ENCODE peak calls at places on chromosome 11, in eight cellular contexts. J is cardiac muscle cell, I is right lobe of liver, D is GM06990, Q is esophagus muscularis mucosa, G is keratinocyte, H is Caco-2, S is adrenal gland. T is an unnamed sample.

GRCh38 chr11:125123947-125124633 is 12.7 kb upstream of the TMEM218 start:
- DNase-seq in J (peak), I (peak), D (peak), Q (no peak), G (peak), H (peak), S (peak), T (peak)

GRCh38 chr11:9613830-9614762 is 40.6 kb downstream of the WEE1 start:
- DNase-seq in J (peak), I (peak), D (peak), Q (peak), G (peak), H (peak), S (peak), T (peak)

GRCh38 chr11:65776196-65776595 is 4.6 kb downstream of the AP5B1 start:
- DNase-seq in J (no peak), I (peak), D (no peak), Q (peak), G (no peak), H (peak), S (peak), T (no peak)

GRCh38 chr11:61581030-61581928 is at the start of gene SYT7:
- DNase-seq in J (peak), I (peak), D (peak), Q (peak), G (peak), H (peak), S (peak), T (peak)

GRCh38 chr11:16110862-16111261 is 245.5 kb downstream of the SOX6 start:
- DNase-seq in J (no peak), I (no peak), D (no peak), Q (no peak), G (no peak), H (no peak), S (no peak), T (no peak)

GRCh38 chr11:95289378-95289777 is 58.4 kb upstream of the SESN3 start:
- DNase-seq in J (no peak), I (no peak), D (no peak), Q (no peak), G (peak), H (no peak), S (no peak), T (no peak)

GRCh38 chr11:63532799-63533475 is 3.7 kb upstream of the PLAAT4 start:
- DNase-seq in J (no peak), I (no peak), D (no peak), Q (no peak), G (no peak), H (no peak), S (no peak), T (no peak)

GRCh38 chr11:120326845-120327281 is 1.8 kb downstream of the TLCD5 start:
- DNase-seq in J (no peak), I (no peak), D (peak), Q (no peak), G (no peak), H (peak), S (no peak), T (no peak)

GRCh38 chr11:14503023-14503422 is 3.4 kb upstream of the COPB1 start:
- DNase-seq in J (no peak), I (no peak), D (no peak), Q (no peak), G (no peak), H (no peak), S (no peak), T (no peak)

GRCh38 chr11:33065445-33066178 is 26.2 kb downstream of the TCP11L1 start:
- DNase-seq in J (peak), I (peak), D (peak), Q (no peak), G (no peak), H (peak), S (peak), T (peak)

GRCh38 chr11:74321487-74322188 is 10.2 kb upstream of the P4HA3 start:
- DNase-seq in J (peak), I (no peak), D (no peak), Q (no peak), G (no peak), H (peak), S (peak), T (no peak)

GRCh38 chr11:62830904-62831519 is 839 bp downstream of the STX5 start:
- DNase-seq in J (peak), I (no peak), D (no peak), Q (no peak), G (no peak), H (peak), S (no peak), T (peak)

DNA sequence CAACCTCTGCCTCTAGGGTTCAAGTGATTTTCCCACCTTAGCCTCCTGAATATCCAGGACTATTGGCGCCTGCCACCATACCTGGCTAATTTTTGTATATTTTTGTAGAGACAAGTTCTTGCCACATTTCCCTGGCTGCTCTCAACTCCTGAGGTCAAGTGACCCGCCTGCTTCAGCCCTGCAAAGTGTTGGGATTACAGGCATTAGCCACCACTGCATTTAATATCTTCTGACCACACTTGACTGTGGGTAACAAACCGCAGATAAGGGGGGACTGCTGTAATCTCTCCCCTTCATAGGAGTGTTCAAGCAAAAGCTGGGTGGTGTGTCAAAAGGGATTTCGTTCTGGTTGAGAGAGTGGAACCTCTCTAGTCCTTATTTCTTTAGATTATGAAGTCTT is 53.4 kb downstream of the GRAMD1B start:
- DNase-seq in J (no peak), I (no peak), D (no peak), Q (no peak), G (no peak), H (no peak), S (no peak), T (no peak)
- H3K4me3 ChIP-seq in J (no peak), I (no peak), D (no peak), Q (no peak), G (no peak), H (no peak), S (no peak), T (no peak)

GRCh38 chr11:115920087-115920461 is 415.9 kb upstream of the CADM1 start:
- DNase-seq in J (no peak), I (no peak), D (no peak), Q (no peak), G (no peak), H (peak), S (no peak), T (no peak)
- TF ChIP-seq CTCF in J (no peak), I (no peak), D (no peak), Q (no peak), G (no peak), H (no peak), S (no peak), T (no peak)

DNA sequence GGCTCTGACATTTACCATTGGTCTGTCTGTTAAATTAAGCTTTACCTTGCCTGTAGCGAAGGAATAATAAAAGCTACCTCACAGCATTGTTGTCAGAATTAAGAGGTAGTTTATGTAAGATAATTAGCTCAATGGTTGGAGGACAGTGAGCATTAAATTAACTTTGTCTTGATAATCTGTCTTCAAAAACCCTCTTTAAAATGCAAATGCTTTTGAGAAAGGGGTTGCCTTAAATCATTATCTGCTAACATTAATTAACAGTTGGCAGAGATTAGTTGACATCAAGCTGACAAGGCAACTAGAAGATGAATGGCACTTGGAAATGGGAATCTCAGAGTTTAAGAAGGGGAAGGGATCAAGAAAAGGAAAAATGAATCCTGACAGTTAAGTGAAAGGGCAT is 761.1 kb upstream of the ARHGAP42 start:
- DNase-seq in J (no peak), I (no peak), D (no peak), Q (no peak), G (no peak), H (no peak), S (no peak), T (no peak)
- H3K4me3 ChIP-seq in J (no peak), I (no peak), D (no peak), Q (no peak), G (no peak), H (no peak), S (no peak), T (no peak)

DNA sequence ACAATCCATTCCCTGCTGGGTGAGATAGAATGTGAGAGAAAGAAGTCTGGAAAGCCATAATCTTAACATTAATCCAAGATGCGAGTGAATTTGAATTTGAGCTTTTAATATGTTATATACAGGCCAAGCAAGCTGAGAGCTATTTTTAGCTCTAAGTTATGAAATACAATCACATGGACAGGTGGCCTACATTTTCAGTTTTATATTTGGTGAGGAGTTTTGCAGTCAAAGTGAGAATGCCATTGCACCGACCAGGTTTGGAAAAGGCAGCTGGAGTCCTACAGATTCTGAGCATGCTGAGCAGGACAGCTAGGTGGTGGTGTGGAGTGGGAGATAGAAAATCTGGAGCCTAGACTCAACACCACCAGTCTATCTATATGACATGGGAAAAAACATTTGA is 12.0 kb downstream of the OR5B21 start:
- DNase-seq in J (no peak), I (no peak), D (no peak), Q (no peak), G (no peak), H (no peak), S (no peak), T (no peak)
- TF ChIP-seq CTCF in J (no peak), I (no peak), D (no peak), Q (no peak), G (no peak), H (no peak), S (no peak), T (no peak)

DNA sequence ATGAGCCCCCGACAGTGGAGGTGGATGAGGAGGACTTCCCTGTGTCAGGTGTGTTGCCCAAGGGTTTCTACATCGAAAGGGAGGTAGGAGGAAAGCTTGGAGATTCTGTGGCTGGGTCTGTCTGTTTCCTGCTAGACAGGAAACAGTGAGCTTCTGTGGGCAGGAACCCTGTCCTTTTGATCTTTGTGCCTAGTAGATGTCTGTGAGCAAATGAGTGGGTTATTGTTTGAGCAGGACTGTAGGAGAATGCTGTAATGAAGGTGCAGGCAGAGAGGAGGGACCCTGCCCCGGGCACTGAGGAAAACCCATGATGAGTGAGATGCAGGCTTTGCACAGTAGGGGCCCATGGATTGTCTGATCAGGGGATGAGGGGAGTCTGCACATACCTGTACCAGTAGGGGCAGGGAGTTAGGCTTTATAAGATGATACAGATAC is 14.0 kb downstream of the USP35 start:
- DNase-seq in J (no peak), I (no peak), D (no peak), Q (no peak), G (no peak), H (no peak), S (no peak), T (no peak)
- H3K4me3 ChIP-seq in J (no peak), I (no peak), D (no peak), Q (no peak), G (no peak), H (no peak), S (no peak), T (no peak)

GRCh38 chr11:69683764-69684333 is 8.7 kb upstream of the LTO1 start:
- DNase-seq in J (no peak), I (no peak), D (no peak), Q (no peak), G (no peak), H (peak), S (peak), T (no peak)
- TF ChIP-seq CTCF in J (peak), I (peak), D (peak), Q (no peak), G (peak), H (peak), S (peak), T (peak)

GRCh38 chr11:1853376-1854131 is 670 bp downstream of the LSP1 start:
- DNase-seq in J (no peak), I (no peak), D (no peak), Q (no peak), G (no peak), H (no peak), S (no peak), T (peak)
- H3K4me3 ChIP-seq in J (no peak), I (peak), D (peak), Q (no peak), G (no peak), H (no peak), S (no peak), T (no peak)